ENCODE peak calls at places on chromosome 20, in ten cellular contexts. B is RCC 7860; E is progenitor cell of endocrine pancreas; V is stimulated activated CD4-positive, alpha-beta T cell treated with anti-CD3 and anti-CD28 coated beads, Interleukin-15, amount 100 ng/mL, for 1 hour; F is cerebellar cortex; K is DMS153; G is hepatic stellate cell; D is stimulated activated CD8-positive, alpha-beta memory T cell treated with anti-CD3 and anti-CD28 coated beads, Interleukin-2, amount 100 ng/mL, for 1 hour; I is omental fat pad; X is breast epithelium. Z is an unnamed sample.

GRCh38 chr20:32288225-32288849 is 10.9 kb downstream of the KIF3B start:
- DNase-seq in B (no peak), E (no peak), V (no peak), F (no peak), K (no peak), G (no peak), D (no peak), I (no peak), X (no peak), Z (no peak)

GRCh38 chr20:62193079-62194025 is 10.5 kb downstream of the MTG2 start:
- DNase-seq in B (no peak), E (no peak), V (no peak), F (peak), K (no peak), G (no peak), D (no peak), I (no peak), X (no peak), Z (no peak)

GRCh38 chr20:53302695-53303094 is 290.9 kb downstream of the ZNF217 start:
- DNase-seq in B (no peak), E (no peak), V (no peak), F (no peak), K (no peak), G (no peak), D (no peak), I (no peak), X (no peak), Z (no peak)

GRCh38 chr20:21214431-21214830 is 88.5 kb downstream of the KIZ start:
- DNase-seq in B (no peak), E (no peak), V (no peak), F (no peak), K (no peak), G (no peak), D (no peak), I (no peak), X (no peak), Z (no peak)

GRCh38 chr20:23235173-23236027 is 115.2 kb upstream of the NXT1 start:
- DNase-seq in B (peak), E (peak), V (no peak), F (peak), K (no peak), G (no peak), D (no peak), I (no peak), X (no peak), Z (no peak)

GRCh38 chr20:10568032-10568431 is 105.8 kb downstream of the JAG1 start:
- DNase-seq in B (no peak), E (no peak), V (no peak), F (no peak), K (no peak), G (no peak), D (no peak), I (no peak), X (no peak), Z (no peak)

GRCh38 chr20:54382419-54382818 is 93.0 kb upstream of the DOK5 start:
- DNase-seq in B (no peak), E (no peak), V (no peak), F (no peak), K (peak), G (no peak), D (no peak), I (no peak), X (no peak), Z (no peak)

GRCh38 chr20:5845686-5846651 is 95.8 kb downstream of the SHLD1 start:
- DNase-seq in B (no peak), E (no peak), V (no peak), F (peak), K (peak), G (no peak), D (no peak), I (no peak), X (no peak), Z (no peak)

GRCh38 chr20:24695529-24696225 is 226.2 kb downstream of the SYNDIG1 start:
- DNase-seq in B (no peak), E (no peak), V (no peak), F (no peak), K (no peak), G (no peak), D (no peak), I (no peak), X (peak), Z (no peak)

GRCh38 chr20:3874194-3874824 is 14.9 kb upstream of the PANK2 start:
- DNase-seq in B (no peak), E (no peak), V (no peak), F (no peak), K (no peak), G (no peak), D (no peak), I (no peak), X (no peak), Z (no peak)

GRCh38 chr20:22060610-22061009 is 355.1 kb downstream of the PAX1 start:
- DNase-seq in B (no peak), E (no peak), V (no peak), F (no peak), K (no peak), G (no peak), D (no peak), I (no peak), X (no peak), Z (no peak)

GRCh38 chr20:32842688-32843524 is 15.8 kb upstream of the EFCAB8 start:
- DNase-seq in B (no peak), E (no peak), V (no peak), F (no peak), K (no peak), G (no peak), D (no peak), I (no peak), X (no peak), Z (no peak)

GRCh38 chr20:40176442-40176841 is 512.6 kb downstream of the MAFB start:
- DNase-seq in B (no peak), E (no peak), V (no peak), F (no peak), K (no peak), G (no peak), D (no peak), I (no peak), X (peak), Z (no peak)

GRCh38 chr20:16106191-16106849 is 466.9 kb downstream of the KIF16B start:
- DNase-seq in B (no peak), E (no peak), V (no peak), F (no peak), K (no peak), G (no peak), D (no peak), I (no peak), X (no peak), Z (no peak)

GRCh38 chr20:58711266-58712051 is 18.9 kb downstream of the NPEPL1 start:
- DNase-seq in B (no peak), E (no peak), V (no peak), F (no peak), K (no peak), G (no peak), D (no peak), I (no peak), X (peak), Z (no peak)

GRCh38 chr20:48788486-48789072 is 39.2 kb downstream of the PREX1 start:
- DNase-seq in B (no peak), E (no peak), V (no peak), F (no peak), K (no peak), G (no peak), D (no peak), I (no peak), X (no peak), Z (no peak)

GRCh38 chr20:53337419-53338101 is 256.1 kb downstream of the ZNF217 start:
- DNase-seq in B (no peak), E (no peak), V (no peak), F (no peak), K (no peak), G (no peak), D (no peak), I (no peak), X (no peak), Z (no peak)

Z was measured in GOT3.